ENCODE peak calls at places on chromosomes 2 and 18, in eight cellular contexts. O is CD8-positive, alpha-beta T cell; G is mucosa of descending colon; I is sigmoid colon; B is fibroblast of lung; J is colonic mucosa; M is breast epithelium; W is coronary artery. Q is an unnamed sample.

GRCh38 chr2:151437630-151438029 is 27.9 kb downstream of the RIF1 start:
- DNase-seq in O (no peak), G (no peak), I (no peak), B (peak; percentile 55), J (no peak), M (no peak), W (no peak), Q (peak; percentile 44)

GRCh38 chr18:48833701-48834394 is 116.9 kb downstream of the SMAD7 start:
- DNase-seq in O (peak; percentile 29), G (peak; percentile 50), I (no peak), B (no peak), J (no peak), M (no peak), W (peak; percentile 62), Q (peak; percentile 14)

GRCh38 chr2:177556134-177556533 is 163.6 kb downstream of the AGPS start:
- DNase-seq in O (no peak), G (no peak), I (no peak), B (peak; percentile 55), J (no peak), M (no peak), W (no peak), Q (no peak)

GRCh38 chr2:54073796-54074195 is 41.6 kb upstream of the ACYP2 start:
- DNase-seq in O (no peak), G (no peak), I (no peak), B (no peak), J (no peak), M (no peak), W (no peak), Q (peak; percentile 64)

GRCh38 chr2:167581961-167582574 is 665.3 kb downstream of the STK39 start:
- DNase-seq in O (no peak), G (no peak), I (no peak), B (peak; percentile 61), J (no peak), M (no peak), W (no peak), Q (peak; percentile 51)

GRCh38 chr2:173741715-173742114 is 223.5 kb downstream of the SP3 start:
- DNase-seq in O (no peak), G (no peak), I (no peak), B (no peak), J (no peak), M (no peak), W (no peak), Q (no peak)

GRCh38 chr2:64622443-64623231 is 31.1 kb downstream of the SERTAD2 start:
- DNase-seq in O (no peak), G (peak; percentile 6), I (peak; percentile 59), B (peak; percentile 31), J (no peak), M (no peak), W (peak; percentile 56), Q (no peak)

GRCh38 chr2:127721311-127721977 is 20.1 kb downstream of the SFT2D3 start:
- DNase-seq in O (no peak), G (no peak), I (no peak), B (no peak), J (no peak), M (no peak), W (no peak), Q (no peak)

GRCh38 chr2:29361255-29361654 is 246.0 kb downstream of the CLIP4 start:
- DNase-seq in O (no peak), G (no peak), I (no peak), B (no peak), J (no peak), M (no peak), W (no peak), Q (no peak)

GRCh38 chr2:148209598-148209997 is 188.7 kb downstream of the MBD5 start:
- DNase-seq in O (no peak), G (no peak), I (no peak), B (no peak), J (no peak), M (no peak), W (no peak), Q (no peak)

GRCh38 chr2:10720983-10721343 is 467 bp upstream of the ATP6V1C2 start:
- DNase-seq in O (no peak), G (peak; percentile 59), I (no peak), B (no peak), J (no peak), M (no peak), W (no peak), Q (no peak)

GRCh38 chr2:9232886-9233285 is 26.3 kb downstream of the ASAP2 start:
- DNase-seq in O (no peak), G (no peak), I (no peak), B (no peak), J (no peak), M (no peak), W (no peak), Q (no peak)

GRCh38 chr18:70423988-70424387 is 135.1 kb downstream of the SOCS6 start:
- DNase-seq in O (no peak), G (peak; percentile 36), I (no peak), B (no peak), J (peak; percentile 60), M (peak; percentile 70), W (no peak), Q (peak; percentile 76)

GRCh38 chr2:122236152-122236892 is 480.9 kb downstream of the TSN start:
- DNase-seq in O (no peak), G (no peak), I (no peak), B (peak; percentile 33), J (no peak), M (peak; percentile 22), W (peak; percentile 78), Q (peak; percentile 72)

GRCh38 chr2:168583064-168583709 is 127.1 kb downstream of the CERS6 start:
- DNase-seq in O (no peak), G (no peak), I (no peak), B (peak; percentile 62), J (no peak), M (no peak), W (no peak), Q (peak; percentile 67)

GRCh38 chr2:54176577-54176976 is 61.2 kb downstream of the ACYP2 start:
- DNase-seq in O (no peak), G (no peak), I (peak; percentile 71), B (peak; percentile 65), J (peak; percentile 22), M (no peak), W (no peak), Q (peak; percentile 59)

GRCh38 chr2:120937736-120938131 is 202.1 kb downstream of the GLI2 start:
- DNase-seq in O (no peak), G (no peak), I (no peak), B (peak; percentile 59), J (no peak), M (peak; percentile 33), W (no peak), Q (peak; percentile 54)

GRCh38 chr2:109644571-109645275 is 30.6 kb downstream of the SOWAHC start:
- DNase-seq in O (no peak), G (peak; percentile 73), I (no peak), B (no peak), J (peak; percentile 79), M (peak; percentile 60), W (peak; percentile 78), Q (no peak)

GRCh38 chr2:42238644-42239288 is 69.6 kb downstream of the EML4 start:
- DNase-seq in O (no peak), G (peak; percentile 51), I (no peak), B (peak; percentile 25), J (peak; percentile 68), M (peak; percentile 37), W (no peak), Q (peak; percentile 24)

GRCh38 chr2:160194351-160194750 is 5.7 kb downstream of the ITGB6 start:
- DNase-seq in O (no peak), G (no peak), I (no peak), B (no peak), J (no peak), M (no peak), W (no peak), Q (no peak)

GRCh38 chr18:44835555-44836156 is 155.0 kb downstream of the SETBP1 start:
- DNase-seq in O (no peak), G (no peak), I (peak; percentile 81), B (no peak), J (no peak), M (no peak), W (no peak), Q (no peak)

GRCh38 chr18:26468931-26469340 is 79.4 kb downstream of the KCTD1 start:
- DNase-seq in O (no peak), G (no peak), I (no peak), B (no peak), J (no peak), M (no peak), W (no peak), Q (no peak)
- TF ChIP-seq CTCF in O (peak; percentile 23), G (peak; percentile 21), I (peak; percentile 14), B (no peak), J (peak; percentile 37), M (peak; percentile 38), W (no peak), Q (peak; percentile 54)

DNA sequence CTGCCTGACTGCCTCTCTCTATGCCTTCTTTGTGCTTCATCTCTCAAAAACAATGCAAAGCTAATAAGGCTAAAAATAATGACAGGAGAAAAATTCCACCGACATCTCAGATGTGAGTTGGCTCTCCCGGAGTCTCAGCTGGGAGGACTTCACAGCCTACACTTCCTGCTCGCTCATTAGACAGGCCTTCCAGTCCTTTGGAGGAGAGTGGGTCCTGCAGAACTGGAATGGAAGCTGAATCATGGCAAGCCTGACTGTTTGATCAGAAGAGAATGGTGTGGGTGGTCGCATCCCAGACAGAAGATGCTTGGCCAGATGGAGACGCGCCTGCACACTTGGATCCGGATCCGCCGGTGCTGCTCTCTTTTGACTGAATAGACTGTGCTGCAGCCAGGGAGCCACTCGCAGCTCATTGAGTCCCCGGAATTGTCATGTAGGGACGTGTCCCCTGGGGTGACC is 49.7 kb downstream of the TRIB2 start:
- DNase-seq in O (no peak), G (no peak), I (no peak), B (no peak), J (no peak), M (no peak), W (no peak), Q (peak; percentile 37)
- H3K4me3 ChIP-seq in O (no peak overlapping the region), G (no peak overlapping the region), I (no peak overlapping the region), B (no peak overlapping the region), J (no peak overlapping the region), M (no peak overlapping the region), W (no peak overlapping the region), Q (no peak overlapping the region)

DNA sequence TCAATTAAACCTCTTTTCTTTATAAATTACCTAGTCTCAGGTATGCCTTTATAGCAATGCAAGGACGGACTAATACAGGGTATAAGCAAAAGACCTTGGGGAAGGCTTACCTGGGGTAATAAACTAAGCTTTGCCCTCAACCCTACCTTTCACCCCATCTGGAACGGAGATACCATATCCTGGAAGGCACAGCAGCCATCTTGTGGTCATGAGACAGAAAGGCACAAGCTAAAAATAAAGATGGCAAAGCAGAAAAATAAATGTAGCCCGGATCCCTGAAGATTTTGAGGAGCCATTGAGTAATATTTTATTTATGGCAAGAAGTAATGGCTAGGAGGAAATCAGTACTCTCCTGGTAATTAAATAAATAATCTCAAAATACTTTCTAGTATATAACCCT is 198.5 kb downstream of the SPP2 start:
- DNase-seq in O (no peak), G (no peak), I (no peak), B (no peak), J (no peak), M (no peak), W (no peak), Q (no peak)
- TF ChIP-seq CTCF in O (no peak), G (no peak), I (no peak), B (no peak), J (no peak), M (no peak), W (no peak), Q (no peak)

DNA sequence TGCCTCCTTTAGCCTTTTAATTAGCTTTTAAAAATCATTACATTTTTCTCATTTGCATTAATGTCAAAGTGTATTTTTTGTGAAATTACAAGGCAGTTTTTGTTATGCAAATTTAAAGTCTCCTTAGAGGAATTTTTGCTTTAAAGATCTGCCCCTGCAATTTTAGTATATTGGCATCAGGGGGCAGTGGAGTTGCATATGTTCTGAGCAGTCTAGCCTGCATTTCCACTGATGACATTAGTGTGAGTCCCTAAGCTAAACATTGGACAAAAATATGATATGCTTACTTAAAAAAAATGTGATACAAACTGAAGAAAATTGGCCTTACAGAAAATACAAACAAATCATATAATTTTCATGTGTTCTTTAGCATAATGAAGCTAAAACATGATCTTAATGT is 426.5 kb downstream of the SLC4A3 start:
- DNase-seq in O (no peak), G (no peak), I (no peak), B (peak; percentile 47), J (no peak), M (no peak), W (no peak), Q (peak; percentile 58)
- H3K4me3 ChIP-seq in O (no peak overlapping the region), G (no peak overlapping the region), I (no peak overlapping the region), B (no peak overlapping the region), J (no peak overlapping the region), M (no peak overlapping the region), W (no peak overlapping the region), Q (no peak overlapping the region)

Q was measured in fibroblast of mammary gland.